ENCODE peak calls at places on chromosome 1, in six cellular contexts. X, P, G, D, A and I are unnamed samples. For H3K36me3 and H3K27me3, the result is how much of the 10 kb centered on the place peaks cover.

GRCh38 chr1:162373541-162374375 is 2.9 kb downstream of the SPATA46 start:
- DNase-seq in X (no peak), G (no peak), D (no peak), A (peak), P (peak), I (no peak)

GRCh38 chr1:117359560-117360289 is 7.5 kb upstream of the MAN1A2 start:
- DNase-seq in D (no peak), P (no peak), A (no peak), G (no peak), X (no peak), I (no peak)

GRCh38 chr1:36084502-36085115 is 715 bp downstream of the TEKT2 start:
- DNase-seq in X (peak), D (no peak), P (no peak), A (no peak), G (peak), I (no peak)

GRCh38 chr1:65209005-65209885 is 61.2 kb downstream of the AK4 start:
- DNase-seq in X (no peak), G (peak), D (no peak), A (no peak), P (no peak), I (no peak)

GRCh38 chr1:168050307-168050706 is 86.4 kb downstream of the GPR161 start:
- DNase-seq in P (no peak), D (no peak), X (no peak), A (no peak), G (no peak), I (no peak)

GRCh38 chr1:208598021-208598420 is 353.8 kb upstream of the PLXNA2 start:
- DNase-seq in X (no peak), P (no peak), G (no peak), D (no peak), A (no peak), I (no peak)

GRCh38 chr1:57839067-57839466 is 415.2 kb upstream of the DAB1 start:
- DNase-seq in D (no peak), A (no peak), P (no peak), G (no peak), X (no peak), I (no peak)

GRCh38 chr1:22376546-22376945 is 75.1 kb upstream of the ZBTB40 start:
- DNase-seq in G (no peak), P (no peak), A (no peak), X (no peak), D (no peak), I (no peak)

GRCh38 chr1:199460933-199461332 is 566.6 kb upstream of the NR5A2 start:
- DNase-seq in A (no peak), X (no peak), P (no peak), D (no peak), G (no peak), I (no peak)

DNA sequence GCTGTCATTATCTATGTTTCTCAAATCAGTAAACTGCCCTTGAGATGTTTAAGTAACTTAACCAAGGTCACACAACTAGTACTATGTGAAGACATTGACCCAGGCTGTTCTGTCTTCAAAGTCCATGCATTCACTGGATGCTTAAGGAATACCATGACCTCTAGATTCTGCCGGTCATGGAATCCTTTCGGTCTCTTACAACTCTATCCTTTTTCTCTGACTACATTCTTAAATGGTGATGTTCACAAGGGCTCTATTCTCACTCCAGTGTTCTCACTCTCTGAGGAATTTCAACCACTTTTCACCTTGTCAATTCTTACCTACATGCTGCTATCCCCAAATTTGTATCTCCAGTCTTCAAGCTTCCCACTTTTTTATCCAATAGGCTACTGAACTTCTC is 15.2 kb downstream of the CRYZ start:
- DNase-seq in X (no peak), P (no peak), D (no peak), G (no peak), A (no peak), I (no peak)
- H3K36me3 ChIP-seq in X (half or more), P (under half), D (under half), G (under half), A (under half), I (under half)

DNA sequence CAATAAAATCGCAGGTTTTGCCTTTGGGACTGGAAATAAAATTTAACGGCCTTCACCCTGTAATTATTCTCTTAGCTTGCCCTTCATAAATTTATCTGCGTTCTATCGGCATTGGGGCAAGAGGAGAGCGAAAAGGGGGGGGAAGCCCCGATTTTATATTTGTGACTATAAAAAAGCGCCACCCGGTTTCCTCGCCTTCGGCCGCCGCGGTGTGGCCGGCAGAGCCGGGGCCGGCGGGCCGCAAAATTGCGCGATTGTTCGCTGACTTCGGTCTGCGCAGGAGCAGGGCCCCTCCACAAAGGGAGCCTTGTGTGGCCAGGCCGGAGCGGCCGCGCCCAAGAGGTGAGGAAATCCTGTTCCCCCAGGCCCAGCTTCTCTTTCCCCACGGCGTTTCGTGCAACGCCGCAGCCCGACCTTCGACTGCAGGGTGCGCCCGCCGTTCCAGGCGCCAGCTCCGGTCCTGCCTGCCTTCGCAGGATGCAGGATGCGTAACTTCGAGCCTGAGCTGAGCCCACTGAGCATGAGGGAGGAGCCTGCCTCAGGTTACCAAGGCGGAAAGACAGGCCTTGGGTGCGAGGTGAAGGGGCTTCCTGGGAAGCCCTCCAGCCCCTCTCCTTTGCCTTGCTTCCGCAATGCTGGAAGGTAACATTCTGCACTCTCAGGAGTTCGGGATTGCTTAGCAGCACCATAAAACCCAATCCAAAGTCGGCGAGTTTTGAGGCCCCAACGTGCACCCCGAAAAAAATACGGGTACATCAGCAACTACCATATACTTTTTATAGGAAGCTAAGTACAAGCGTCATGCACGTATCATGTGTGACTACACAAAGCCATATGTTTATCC is 4.9 kb upstream of the TBX15 start:
- DNase-seq in D (no peak), G (peak), X (no peak), P (no peak), A (no peak), I (no peak)
- H3K27me3 ChIP-seq in D (half or more), G (half or more), X (half or more), P (under half), A (half or more), I (under half)

GRCh38 chr1:222798111-222798510 is 16.7 kb upstream of the DISP1 start:
- DNase-seq in A (no peak), D (no peak), X (no peak), G (no peak), P (no peak), I (no peak)
- H3K4me3 ChIP-seq in A (no peak), D (no peak), X (no peak), G (no peak), P (no peak), I (no peak)

GRCh38 chr1:27789511-27790154 is 16.6 kb downstream of the STX12 start:
- DNase-seq in A (no peak), D (no peak), P (no peak), G (no peak), X (no peak), I (peak)

GRCh38 chr1:27795601-27796000 is 22.6 kb downstream of the STX12 start:
- DNase-seq in P (no peak), A (no peak), X (no peak), G (no peak), D (no peak), I (no peak)
- H3K36me3 ChIP-seq in P (under half), A (half or more), X (half or more), G (under half), D (half or more), I (under half)

GRCh38 chr1:43936470-43937151 is 3.0 kb downstream of the ARTN start:
- DNase-seq in G (peak), X (no peak), D (no peak), A (peak), P (no peak), I (peak)
- H3K27me3 ChIP-seq in G (half or more), X (under half), D (under half), A (under half), P (under half), I (under half)